ENCODE peak calls at places on chromosomes 5 and 9, in seven cellular contexts. Q, S, O, N, P, T and G are unnamed samples.

GRCh38 chr5:138177936-138178515 is 404 bp downstream of the BRD8 start:
- DNase-seq in O (peak; percentile 29), T (no peak), Q (peak; percentile 27), N (no peak), P (no peak), S (peak; percentile 49), G (no peak)

GRCh38 chr9:129624947-129625346 is 1.0 kb upstream of the NTMT1 start:
- DNase-seq in S (no peak), O (no peak), T (no peak), Q (peak; percentile 55), P (no peak), N (no peak), G (no peak)

GRCh38 chr9:25830381-25830780 is 152.1 kb upstream of the TUSC1 start:
- DNase-seq in P (no peak), N (no peak), O (no peak), T (no peak), Q (no peak), S (no peak), G (no peak)

GRCh38 chr5:172853355-172853975 is 19.4 kb downstream of the ERGIC1 start:
- DNase-seq in Q (peak; percentile 72), S (no peak), T (peak; percentile 40), O (no peak), P (no peak), N (no peak), G (no peak)

GRCh38 chr9:133125706-133126696 is 5.0 kb upstream of the RALGDS start:
- DNase-seq in T (no peak), Q (peak; percentile 73), O (peak; percentile 61), N (no peak), P (no peak), S (peak; percentile 69), G (peak; percentile 71)

GRCh38 chr5:57834829-57835554 is 352.4 kb upstream of the ACTBL2 start:
- DNase-seq in N (no peak), Q (peak; percentile 32), S (no peak), O (no peak), P (peak; percentile 79), T (no peak), G (no peak)

GRCh38 chr5:31048282-31048974 is 145.1 kb upstream of the CDH6 start:
- DNase-seq in T (no peak), P (no peak), Q (peak; percentile 17), S (no peak), O (no peak), N (no peak), G (no peak)

GRCh38 chr5:45385321-45386058 is 310.7 kb downstream of the HCN1 start:
- DNase-seq in O (no peak), N (no peak), S (no peak), Q (peak; percentile 58), T (no peak), P (peak; percentile 52), G (no peak)

GRCh38 chr9:69421908-69422801 is 97.1 kb downstream of the ENTREP1 start:
- DNase-seq in N (no peak), Q (peak; percentile 73), O (peak; percentile 57), P (no peak), S (peak; percentile 40), T (peak; percentile 17), G (no peak)

GRCh38 chr5:91438871-91439270 is 55.8 kb upstream of the ARRDC3 start:
- DNase-seq in Q (no peak), N (no peak), P (no peak), S (no peak), T (no peak), O (no peak), G (no peak)

GRCh38 chr5:123120197-123120596 is 31.2 kb downstream of the PRDM6 start:
- DNase-seq in P (no peak), T (no peak), N (no peak), O (no peak), Q (peak; percentile 25), S (no peak), G (no peak)

GRCh38 chr5:154505567-154505966 is 27.5 kb upstream of the HAND1 start:
- DNase-seq in O (no peak), Q (no peak), T (no peak), S (no peak), P (no peak), N (no peak), G (no peak)

GRCh38 chr9:104802110-104802509 is 38.2 kb downstream of the NIPSNAP3B start:
- DNase-seq in N (no peak), O (no peak), Q (no peak), T (no peak), P (no peak), S (no peak), G (no peak)

GRCh38 chr9:99335280-99335679 is 113.2 kb downstream of the SEC61B start:
- DNase-seq in O (no peak), Q (no peak), P (no peak), S (no peak), N (no peak), T (no peak), G (no peak)

GRCh38 chr9:98007251-98007928 is 24.2 kb downstream of the ANP32B start:
- DNase-seq in S (no peak), Q (no peak), T (no peak), N (no peak), P (no peak), O (no peak), G (no peak)

GRCh38 chr9:98009437-98009836 is 26.3 kb downstream of the ANP32B start:
- DNase-seq in S (no peak), N (no peak), P (no peak), O (no peak), T (no peak), Q (no peak), G (no peak)

GRCh38 chr9:98010450-98010849 is 27.3 kb downstream of the ANP32B start:
- DNase-seq in T (no peak), Q (peak; percentile 49), P (no peak), S (no peak), N (no peak), O (no peak), G (peak; percentile 58)

GRCh38 chr9:98009926-98010325 is 26.8 kb downstream of the ANP32B start:
- DNase-seq in T (no peak), N (no peak), P (no peak), Q (peak; percentile 89), S (no peak), O (no peak), G (no peak)

GRCh38 chr9:98008764-98009163 is 25.6 kb downstream of the ANP32B start:
- DNase-seq in P (no peak), S (no peak), N (no peak), Q (no peak), O (no peak), T (no peak), G (no peak)
- TF ChIP-seq CTCF in P (no peak), S (no peak), N (no peak), Q (no peak), O (no peak), T (no peak), G (no peak)

GRCh38 chr5:116062352-116062751 is 22.5 kb upstream of the COMMD10 start:
- DNase-seq in P (no peak), N (no peak), O (no peak), Q (no peak), T (no peak), S (no peak), G (no peak)
- TF ChIP-seq CTCF in P (no peak), N (no peak), O (no peak), Q (peak; percentile 8), T (no peak), S (no peak), G (no peak)

GRCh38 chr5:147467973-147468508 is 41.8 kb downstream of the DPYSL3 start:
- DNase-seq in O (no peak), T (no peak), N (no peak), Q (peak; percentile 61), P (no peak), S (no peak), G (no peak)

GRCh38 chr5:147466581-147466980 is 43.3 kb downstream of the DPYSL3 start:
- DNase-seq in Q (no peak), N (no peak), P (no peak), O (no peak), S (no peak), T (no peak), G (no peak)

GRCh38 chr5:147460380-147460779 is 49.5 kb downstream of the DPYSL3 start:
- DNase-seq in Q (no peak), P (no peak), S (no peak), O (no peak), N (no peak), T (no peak), G (no peak)

GRCh38 chr5:147461915-147462314 is 48.0 kb downstream of the DPYSL3 start:
- DNase-seq in O (no peak), S (no peak), T (no peak), N (no peak), Q (no peak), P (no peak), G (no peak)

GRCh38 chr5:147464211-147464610 is 45.7 kb downstream of the DPYSL3 start:
- DNase-seq in Q (peak; percentile 71), N (no peak), S (no peak), O (no peak), P (no peak), T (no peak), G (no peak)
- TF ChIP-seq CTCF in Q (peak; percentile 57), N (no peak), S (peak; percentile 36), O (peak; percentile 45), P (peak; percentile 61), T (peak; percentile 50), G (peak; percentile 58)

GRCh38 chr5:13250450-13251291 is 693.8 kb downstream of the DNAH5 start:
- DNase-seq in O (no peak), P (no peak), S (no peak), Q (no peak), T (no peak), N (no peak), G (no peak)
- TF ChIP-seq CTCF in O (no peak), P (peak; percentile 72), S (peak; percentile 26), Q (no peak), T (peak; percentile 36), N (no peak), G (peak; percentile 49)

GRCh38 chr5:139410121-139410885 is 6.4 kb upstream of the SPATA24 start:
- DNase-seq in N (no peak), P (peak; percentile 11), S (no peak), Q (no peak), T (no peak), O (no peak), G (no peak)
- TF ChIP-seq CTCF in N (no peak), P (no peak), S (no peak), Q (no peak), T (no peak), O (no peak), G (no peak)

GRCh38 chr5:103881560-103881959 is 319.0 kb upstream of the NUDT12 start:
- DNase-seq in Q (no peak), O (no peak), P (no peak), S (no peak), T (no peak), N (no peak), G (no peak)
- TF ChIP-seq CTCF in Q (no peak), O (no peak), P (no peak), S (no peak), T (no peak), N (no peak), G (no peak)